ENCODE peak calls at places on chromosomes 11 and 22, in ten cellular contexts. E, T, U, L, P, Q, H, A, Y and O are unnamed samples. For H3K36me3, the result is how much of the 10 kb centered on the place peaks cover.

GRCh38 chr11:62054484-62055121 is 69.2 kb upstream of the INCENP start:
- DNase-seq in U (no peak), E (peak), P (no peak), Y (no peak), Q (no peak), A (peak), L (peak), H (no peak), T (peak), O (peak)

GRCh38 chr22:35475545-35475944 is 65.1 kb upstream of the RASD2 start:
- DNase-seq in Q (no peak), E (no peak), H (peak), A (no peak), Y (no peak), T (no peak), U (no peak), P (no peak), L (no peak), O (no peak)

GRCh38 chr11:107203656-107204055 is 185.4 kb upstream of the GUCY1A2 start:
- DNase-seq in P (no peak), H (no peak), A (no peak), E (no peak), Y (no peak), Q (no peak), T (no peak), L (no peak), U (no peak), O (peak)

GRCh38 chr22:19816372-19817119 is 38.1 kb downstream of the GNB1L start:
- DNase-seq in L (no peak), U (no peak), T (no peak), H (no peak), A (no peak), E (peak), P (no peak), Y (no peak), Q (no peak), O (no peak)

GRCh38 chr11:57073121-57073520 is 84.4 kb downstream of the OR5AK2 start:
- DNase-seq in P (no peak), A (no peak), U (no peak), T (no peak), E (no peak), Q (no peak), L (no peak), H (no peak), Y (no peak), O (peak)

GRCh38 chr11:70483077-70483861 is 84.9 kb downstream of the CTTN start:
- DNase-seq in T (peak), U (no peak), Q (peak), Y (peak), A (peak), E (peak), H (no peak), L (peak), P (peak), O (peak)

GRCh38 chr11:119481667-119482400 is 58.9 kb upstream of the THY1 start:
- DNase-seq in L (no peak), E (peak), U (no peak), T (peak), Y (no peak), A (peak), H (no peak), Q (no peak), P (no peak), O (no peak)

GRCh38 chr22:32158712-32159533 is at the start of gene C22orf42:
- DNase-seq in E (no peak), A (no peak), Y (no peak), H (no peak), U (no peak), P (no peak), L (no peak), Q (peak), T (peak), O (no peak)

GRCh38 chr11:100740440-100740839 is 53.4 kb downstream of the ARHGAP42 start:
- DNase-seq in T (no peak), U (no peak), Y (no peak), Q (no peak), A (no peak), H (no peak), P (no peak), E (no peak), L (peak), O (no peak)

GRCh38 chr11:114087028-114087427 is 27.5 kb downstream of the ZBTB16 start:
- DNase-seq in E (no peak), H (no peak), Y (no peak), U (no peak), P (no peak), T (no peak), L (no peak), Q (no peak), A (no peak), O (no peak)

GRCh38 chr11:114084414-114084813 is 24.9 kb downstream of the ZBTB16 start:
- DNase-seq in P (no peak), U (no peak), A (no peak), Q (no peak), L (no peak), H (no peak), T (peak), Y (no peak), E (no peak), O (no peak)

GRCh38 chr11:114085965-114086364 is 26.5 kb downstream of the ZBTB16 start:
- DNase-seq in A (peak), T (peak), H (peak), Y (no peak), Q (no peak), E (peak), L (peak), U (no peak), P (no peak), O (no peak)

GRCh38 chr11:114088216-114088615 is 28.7 kb downstream of the ZBTB16 start:
- DNase-seq in H (no peak), U (no peak), T (no peak), Q (no peak), P (no peak), Y (no peak), L (peak), E (no peak), A (no peak), O (no peak)

DNA sequence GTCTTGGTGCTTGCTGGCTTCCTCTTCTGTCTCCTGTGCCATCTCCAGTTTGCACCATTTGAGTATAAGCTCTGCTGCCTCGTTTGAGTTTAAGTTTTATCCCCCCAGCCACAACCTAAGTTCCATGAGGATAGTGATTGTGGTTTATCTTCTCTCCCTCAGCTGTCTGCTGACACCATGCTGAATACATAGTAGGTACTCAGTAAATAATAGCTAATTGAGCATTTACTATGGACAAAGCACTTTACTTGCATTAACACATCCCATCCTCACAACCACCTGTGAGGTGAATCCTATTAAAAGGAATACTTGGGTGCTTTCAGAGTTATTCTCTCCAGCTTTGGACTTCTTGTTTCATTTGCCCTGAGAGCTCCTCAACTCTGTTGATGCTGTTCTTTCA is 26.9 kb downstream of the ZBTB16 start:
- DNase-seq in Y (no peak), A (no peak), U (no peak), E (no peak), T (no peak), Q (no peak), L (no peak), P (no peak), H (no peak), O (no peak)
- H3K36me3 ChIP-seq in Y (under half), A (under half), U (under half), E (half or more), T (under half), Q (under half), L (under half), P (under half), H (under half), O (under half)

GRCh38 chr22:26466196-26466595 is 17.4 kb downstream of the HPS4 start:
- DNase-seq in U (no peak), T (no peak), Q (no peak), E (no peak), P (no peak), A (no peak), Y (no peak), L (no peak), H (no peak), O (no peak)
- H3K36me3 ChIP-seq in U (under half), T (under half), Q (half or more), E (half or more), P (half or more), A (under half), Y (under half), L (under half), H (under half), O (under half)

DNA sequence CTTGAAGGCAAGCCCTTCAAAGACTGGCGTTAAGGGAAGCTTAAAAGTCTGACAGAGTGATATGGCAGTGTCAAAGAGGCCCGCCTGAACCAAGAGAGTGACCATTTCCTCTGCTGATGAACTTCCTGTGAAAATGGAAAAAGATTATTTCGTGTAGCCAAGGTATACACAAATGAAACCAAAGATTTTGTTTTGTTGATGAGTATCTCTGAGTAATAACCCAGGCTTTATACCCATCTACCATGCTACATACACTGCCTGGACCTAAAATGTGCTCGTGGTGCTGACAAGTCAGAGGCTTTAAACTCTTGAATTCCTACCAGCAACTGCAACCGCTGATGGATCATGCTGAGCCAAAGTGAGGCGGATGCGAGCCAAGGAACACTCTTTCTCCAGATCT is 21.0 kb upstream of the FNBP4 start:
- DNase-seq in U (no peak), Y (no peak), E (no peak), L (no peak), Q (no peak), H (no peak), P (no peak), T (no peak), A (no peak), O (no peak)
- H3K36me3 ChIP-seq in U (under half), Y (under half), E (half or more), L (under half), Q (under half), H (under half), P (half or more), T (under half), A (under half), O (half or more)

GRCh38 chr11:68041617-68042218 is 2.9 kb downstream of the TCIRG1 start:
- DNase-seq in Q (peak), Y (no peak), A (no peak), L (no peak), E (no peak), U (no peak), P (no peak), H (no peak), T (no peak), O (no peak)

GRCh38 chr11:68042219-68043028 is 3.6 kb downstream of the TCIRG1 start:
- DNase-seq in L (no peak), H (peak), U (no peak), P (no peak), Q (peak), Y (peak), T (no peak), E (no peak), A (no peak), O (no peak)

GRCh38 chr11:68044145-68044813 is 5.5 kb downstream of the TCIRG1 start:
- DNase-seq in A (no peak), H (peak), Y (no peak), P (no peak), L (no peak), U (no peak), E (no peak), Q (peak), T (peak), O (no peak)

GRCh38 chr11:68043349-68044144 is 4.7 kb downstream of the TCIRG1 start:
- DNase-seq in E (no peak), T (peak), Y (peak), U (no peak), L (no peak), Q (peak), P (no peak), A (no peak), H (peak), O (no peak)

DNA sequence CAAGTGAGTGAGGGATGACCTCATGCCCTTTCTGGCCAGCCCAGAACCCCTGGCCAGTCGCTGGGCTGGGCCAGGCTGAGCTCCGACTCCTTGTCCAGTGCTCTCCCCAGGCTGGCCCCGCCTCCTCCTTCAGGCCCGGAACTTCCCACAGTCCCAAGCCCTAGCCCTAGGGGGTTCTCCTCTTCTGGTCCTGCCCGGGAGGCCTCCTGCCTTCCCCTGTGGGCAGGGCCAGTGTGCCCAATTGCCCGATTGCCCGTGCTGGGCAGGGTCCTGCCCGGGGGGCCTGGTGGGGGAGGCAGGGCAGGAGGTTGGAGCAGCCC is 4.2 kb downstream of the TCIRG1 start:
- DNase-seq in Y (no peak), H (no peak), Q (peak), U (no peak), T (no peak), E (no peak), L (no peak), A (no peak), P (no peak), O (no peak)
- H3K36me3 ChIP-seq in Y (under half), H (under half), Q (under half), U (under half), T (under half), E (half or more), L (under half), A (under half), P (half or more), O (under half)

GRCh38 chr11:1048375-1049070 is 12.0 kb upstream of the MUC6 start:
- DNase-seq in E (no peak), T (no peak), U (no peak), H (no peak), A (no peak), Q (peak), Y (peak), P (no peak), L (no peak), O (no peak)
- H3K36me3 ChIP-seq in E (under half), T (under half), U (under half), H (under half), A (under half), Q (under half), Y (under half), P (under half), L (under half), O (under half)

DNA sequence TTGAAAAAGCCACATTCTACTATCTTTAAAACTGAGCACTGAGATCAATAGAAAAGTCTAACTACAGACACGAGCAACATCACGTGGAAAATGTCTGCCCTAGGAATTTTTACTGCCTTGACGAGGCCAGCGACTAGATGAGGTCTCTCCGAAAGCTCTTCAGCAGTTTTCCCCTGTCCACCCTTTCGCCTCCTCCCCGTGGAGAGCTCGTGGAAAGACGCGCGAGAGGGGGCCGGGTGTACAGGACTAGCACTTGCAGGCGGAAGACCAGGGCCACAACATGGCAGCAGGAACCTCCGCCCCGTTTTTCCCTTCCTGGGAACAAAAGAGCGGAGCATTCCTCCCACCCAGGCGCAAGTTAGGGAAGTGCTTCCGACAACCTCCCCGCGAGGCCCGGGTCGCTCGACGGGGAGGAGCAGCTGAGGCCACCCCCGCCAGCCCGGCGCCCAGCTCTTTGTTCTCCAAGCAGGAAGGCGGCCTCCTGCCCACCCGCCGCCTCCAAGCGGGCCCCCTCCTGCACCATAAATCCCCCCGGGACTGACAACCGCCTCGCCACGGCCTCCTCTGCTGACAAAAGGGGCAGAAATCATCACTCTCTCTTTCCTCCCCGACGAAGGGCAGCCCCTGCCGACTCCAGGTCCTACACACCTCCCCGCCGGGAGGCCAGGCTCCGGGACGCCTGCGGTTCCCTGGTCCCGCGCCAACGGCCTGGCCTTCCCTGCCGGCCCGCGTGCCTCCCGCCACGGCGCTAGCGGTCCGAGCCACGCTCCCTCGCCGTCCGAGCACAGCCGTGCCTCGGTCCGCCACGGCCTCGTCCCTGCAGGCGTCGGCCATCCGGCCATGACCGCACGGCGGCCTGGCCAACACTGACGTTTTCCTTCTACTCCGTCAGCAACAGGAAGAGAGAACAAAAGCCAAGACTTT is 835 bp downstream of the EIF4G2 start:
- DNase-seq in Y (peak), T (peak), E (peak), P (peak), Q (peak), A (peak), H (peak), L (peak), U (no peak), O (no peak)
- H3K36me3 ChIP-seq in Y (under half), T (under half), E (under half), P (under half), Q (under half), A (under half), H (under half), L (under half), U (under half), O (under half)

DNA sequence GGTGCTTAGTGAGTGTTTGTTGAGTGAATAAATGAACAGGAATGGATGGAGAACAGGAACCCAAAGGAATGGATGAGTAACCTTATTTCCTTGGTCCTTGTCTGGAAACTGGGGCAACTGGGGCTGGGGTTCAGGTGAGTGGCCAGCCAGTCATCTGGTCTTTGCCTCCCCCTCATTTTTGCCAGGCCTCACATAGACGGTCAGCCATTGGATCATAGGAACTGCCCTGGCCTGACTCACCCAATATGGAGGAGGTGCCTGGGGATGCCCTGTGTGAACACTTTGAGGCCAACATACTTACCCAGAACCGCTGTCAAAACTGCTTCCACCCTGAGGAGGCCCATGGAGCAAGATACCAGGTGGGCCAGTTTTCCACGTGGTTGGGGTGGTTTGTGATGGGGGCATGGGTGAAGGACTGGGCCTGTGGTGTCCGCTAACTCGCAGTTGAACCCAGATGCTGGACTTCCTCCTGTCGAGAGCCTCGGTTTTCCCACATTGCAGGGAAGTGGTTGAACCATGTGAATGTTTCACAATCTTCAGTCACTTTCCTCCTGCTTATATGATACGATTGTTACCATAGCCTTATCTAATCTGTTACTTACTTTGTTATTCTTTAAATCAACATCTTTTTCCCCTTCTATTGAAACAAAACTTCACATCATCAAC is 4.4 kb downstream of the TRIOBP start:
- DNase-seq in P (no peak), Y (no peak), L (peak), Q (no peak), U (no peak), E (peak), A (no peak), H (no peak), T (peak), O (no peak)
- H3K36me3 ChIP-seq in P (under half), Y (under half), L (under half), Q (under half), U (under half), E (under half), A (under half), H (under half), T (under half), O (under half)

DNA sequence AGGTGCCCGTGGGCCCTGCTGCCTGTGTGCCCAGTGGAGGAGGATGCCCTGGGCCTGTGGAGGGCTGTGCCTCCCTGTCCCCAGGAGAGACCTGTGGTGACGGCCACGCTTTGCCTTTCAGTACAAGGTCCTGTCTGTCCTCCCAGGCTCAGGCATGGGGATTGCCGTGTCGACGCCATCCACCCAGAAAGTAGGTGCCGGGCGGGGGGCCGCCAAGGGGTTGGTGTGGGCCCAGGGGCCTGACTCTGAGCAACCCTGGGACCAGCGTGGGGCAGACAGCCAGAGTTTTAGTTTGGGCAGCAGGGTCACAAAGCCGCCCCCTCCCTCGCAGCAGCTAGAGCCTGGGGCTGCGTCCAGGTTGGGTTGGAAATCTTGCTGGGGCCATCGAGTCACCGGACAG is 56.3 kb downstream of the GRAMD4 start:
- DNase-seq in Q (no peak), E (no peak), Y (no peak), P (no peak), T (no peak), A (no peak), H (no peak), L (no peak), U (no peak), O (no peak)
- H3K36me3 ChIP-seq in Q (under half), E (half or more), Y (under half), P (half or more), T (under half), A (under half), H (under half), L (under half), U (under half), O (under half)